ENCODE peak calls at places on chromosomes 7 and 10, in seven cellular contexts. X is GM10248, N is NCI-H446 treated with DMSO at 0.1 percent for 48 hours, B is mesenteric fat pad, D is heart right ventricle, M is ELR, G is kidney epithelial cell. U is an unnamed sample.

GRCh38 chr10:25285809-25286208 is 111.0 kb downstream of the GPR158 start:
- DNase-seq in M (no peak), B (no peak), X (no peak), N (no peak), D (no peak), G (no peak), U (no peak)

GRCh38 chr7:12909483-12909882 is 222.1 kb downstream of the ARL4A start:
- DNase-seq in G (no peak), N (no peak), D (no peak), M (no peak), X (no peak), B (no peak), U (no peak)

GRCh38 chr7:97016392-97017196 is 8.0 kb downstream of the DLX5 start:
- DNase-seq in N (no peak), X (no peak), G (no peak), B (no peak), D (no peak), M (no peak), U (no peak)

GRCh38 chr10:99530108-99531025 is 2.4 kb upstream of the NKX2-3 start:
- DNase-seq in G (no peak), D (no peak), X (peak), B (no peak), M (no peak), N (no peak), U (no peak)

GRCh38 chr10:86207226-86207625 is 159.4 kb downstream of the GRID1 start:
- DNase-seq in N (no peak), B (no peak), X (no peak), D (no peak), G (no peak), M (no peak), U (no peak)

GRCh38 chr7:247636-248035 is 42.3 kb upstream of the FOXL3 start:
- DNase-seq in B (no peak), G (no peak), N (no peak), X (no peak), D (no peak), M (no peak), U (no peak)

GRCh38 chr10:14688606-14689005 is 86.1 kb downstream of the FAM107B start:
- DNase-seq in D (no peak), X (no peak), B (no peak), N (no peak), G (no peak), M (peak), U (peak)

GRCh38 chr7:128913856-128914565 is 3.5 kb upstream of the KCP start:
- DNase-seq in M (no peak), G (no peak), N (no peak), X (no peak), D (no peak), B (peak), U (no peak)

GRCh38 chr7:94391716-94392390 is 2.8 kb upstream of the COL1A2 start:
- DNase-seq in G (no peak), D (no peak), M (peak), X (no peak), B (no peak), N (no peak), U (peak)

GRCh38 chr7:149790146-149790548 is 16.8 kb upstream of the ZNF467 start:
- DNase-seq in B (no peak), G (no peak), M (no peak), D (peak), X (peak), N (no peak), U (no peak)